ENCODE peak calls at places on chromosomes 4 and X, in eight cellular contexts. H is T-helper 9 cell, D is LHCN-M2, V is heart left ventricle, A is endothelial cell, G is fibroblast of pulmonary artery, M is NCI-H774, W is AG09319. Q is an unnamed sample.

GRCh38 chr4:113141901-113142346 is 92.5 kb downstream of the ANK2 start:
- DNase-seq in V (no peak), A (no peak), W (peak), G (peak), D (peak), H (no peak), M (peak), Q (no peak)

GRCh38 chr4:61959087-61959486 is 759.0 kb downstream of the ADGRL3 start:
- DNase-seq in H (no peak), G (no peak), V (no peak), M (no peak), A (no peak), W (no peak), D (no peak), Q (no peak)

GRCh38 chr4:1786544-1787362 is 6.3 kb upstream of the FGFR3 start:
- DNase-seq in H (no peak), W (no peak), A (no peak), V (no peak), D (no peak), G (no peak), M (no peak), Q (no peak)

GRCh38 chr4:143337600-143338287 is 1.1 kb downstream of the GAB1 start:
- DNase-seq in M (no peak), W (no peak), D (peak), H (no peak), A (peak), V (peak), G (peak), Q (peak)

GRCh38 chr4:113978561-113979156 is 788 bp downstream of the ARSJ start:
- DNase-seq in D (no peak), G (peak), M (no peak), V (peak), H (no peak), A (peak), W (no peak), Q (no peak)

GRCh38 chr4:156298230-156298629 is 344.6 kb upstream of the CTSO start:
- DNase-seq in M (peak), G (peak), D (peak), V (peak), H (no peak), W (peak), A (peak), Q (peak)

GRCh38 chrX:508163-508562 is 121.5 kb upstream of the PPP2R3B start:
- DNase-seq in V (no peak), M (no peak), A (no peak), D (no peak), H (no peak), W (no peak), G (no peak), Q (no peak)

GRCh38 chr4:76630748-76631147 is 195.7 kb downstream of the SHROOM3 start:
- DNase-seq in M (no peak), G (no peak), V (no peak), A (no peak), D (no peak), H (no peak), W (no peak), Q (no peak)

GRCh38 chr4:41575207-41575606 is 37.2 kb downstream of the LIMCH1 start:
- DNase-seq in V (no peak), H (no peak), A (no peak), G (no peak), W (no peak), M (no peak), D (peak), Q (no peak)

GRCh38 chrX:154470914-154471568 is 8.0 kb downstream of the LAGE3 start:
- DNase-seq in M (no peak), W (no peak), V (no peak), G (no peak), A (no peak), H (no peak), D (no peak), Q (no peak)